ENCODE peak calls at places on chromosome 17, in seven cellular contexts. One of them, this sample, is unnamed.
A peak's percentile ranks its signal among the peaks of the same experiment; 100 is the strongest.

GRCh38 chr17:45977976-45978626 is 20.9 kb upstream of the STH start:
- DNase-seq in IMR-90: no peak
- DNase-seq in H9: no peak
- DNase-seq in mesendoderm: no peak
- DNase-seq in neuronal stem cell: no peak
- DNase-seq in H1: no peak
- DNase-seq in trophoblast cell: peak; percentile 95
- DNase-seq in this sample: no peak

GRCh38 chr17:57735707-57736106 is 9.4 kb downstream of the CCDC182 start:
- DNase-seq in IMR-90: no peak
- DNase-seq in H9: peak; percentile 77
- DNase-seq in mesendoderm: peak; percentile 60
- DNase-seq in neuronal stem cell: no peak
- DNase-seq in H1: no peak
- DNase-seq in trophoblast cell: no peak
- DNase-seq in this sample: no peak

GRCh38 chr17:15886804-15887203 is 58.1 kb upstream of the ADORA2B start:
- DNase-seq in IMR-90: no peak
- DNase-seq in H9: no peak
- DNase-seq in mesendoderm: no peak
- DNase-seq in neuronal stem cell: no peak
- DNase-seq in H1: no peak
- DNase-seq in trophoblast cell: no peak
- DNase-seq in this sample: no peak

GRCh38 chr17:7862692-7863437 is 5.1 kb downstream of the CYB5D1 start:
- DNase-seq in IMR-90: peak; percentile 54
- DNase-seq in H9: peak; percentile 72
- DNase-seq in mesendoderm: peak; percentile 78
- DNase-seq in neuronal stem cell: peak; percentile 71
- DNase-seq in H1: no peak
- DNase-seq in trophoblast cell: no peak
- DNase-seq in this sample: peak; percentile 67

GRCh38 chr17:27413792-27414191 is 42.5 kb upstream of the KSR1 start:
- DNase-seq in IMR-90: no peak
- DNase-seq in H9: no peak
- DNase-seq in mesendoderm: no peak
- DNase-seq in neuronal stem cell: no peak
- DNase-seq in H1: no peak
- DNase-seq in trophoblast cell: no peak
- DNase-seq in this sample: no peak

GRCh38 chr17:77884019-77884418 is 74.5 kb upstream of the TNRC6C start:
- DNase-seq in IMR-90: peak; percentile 5
- DNase-seq in H9: peak; percentile 75
- DNase-seq in mesendoderm: peak; percentile 61
- DNase-seq in neuronal stem cell: peak; percentile 61
- DNase-seq in H1: no peak
- DNase-seq in trophoblast cell: no peak
- DNase-seq in this sample: peak; percentile 26

GRCh38 chr17:79042421-79043190 is 18.6 kb downstream of the C1QTNF1 start:
- DNase-seq in IMR-90: peak; percentile 59
- DNase-seq in H9: peak; percentile 81
- DNase-seq in mesendoderm: peak; percentile 72
- DNase-seq in neuronal stem cell: no peak
- DNase-seq in H1: no peak
- DNase-seq in trophoblast cell: peak; percentile 35
- DNase-seq in this sample: no peak

GRCh38 chr17:21419299-21420239 is 43.4 kb downstream of the KCNJ12 start:
- DNase-seq in IMR-90: no peak
- DNase-seq in H9: peak; percentile 48
- DNase-seq in mesendoderm: peak; percentile 21
- DNase-seq in neuronal stem cell: no peak
- DNase-seq in H1: no peak
- DNase-seq in trophoblast cell: no peak
- DNase-seq in this sample: no peak

GRCh38 chr17:42088736-42089135 is 9.5 kb downstream of the ZNF385C start:
- DNase-seq in IMR-90: no peak
- DNase-seq in H9: no peak
- DNase-seq in mesendoderm: no peak
- DNase-seq in neuronal stem cell: no peak
- DNase-seq in H1: no peak
- DNase-seq in trophoblast cell: no peak
- DNase-seq in this sample: no peak

GRCh38 chr17:78774456-78774855 is 7.6 kb downstream of the CYTH1 start:
- DNase-seq in IMR-90: no peak
- DNase-seq in H9: no peak
- DNase-seq in mesendoderm: no peak
- DNase-seq in neuronal stem cell: no peak
- DNase-seq in H1: no peak
- DNase-seq in trophoblast cell: no peak
- DNase-seq in this sample: no peak

GRCh38 chr17:75288784-75289121 is 480 bp downstream of the SLC25A19 start:
- DNase-seq in IMR-90: no peak
- DNase-seq in H9: peak; percentile 67
- DNase-seq in mesendoderm: peak; percentile 57
- DNase-seq in neuronal stem cell: no peak
- DNase-seq in H1: no peak
- DNase-seq in trophoblast cell: no peak
- DNase-seq in this sample: no peak

GRCh38 chr17:43655702-43656275 is 5.9 kb downstream of the MEOX1 start:
- DNase-seq in IMR-90: no peak
- DNase-seq in H9: no peak
- DNase-seq in mesendoderm: no peak
- DNase-seq in neuronal stem cell: no peak
- DNase-seq in H1: no peak
- DNase-seq in trophoblast cell: no peak
- DNase-seq in this sample: no peak

GRCh38 chr17:8256691-8257090 is 7.6 kb downstream of the PFAS start:
- DNase-seq in IMR-90: no peak
- DNase-seq in H9: no peak
- DNase-seq in mesendoderm: no peak
- DNase-seq in neuronal stem cell: no peak
- DNase-seq in H1: no peak
- DNase-seq in trophoblast cell: no peak
- DNase-seq in this sample: no peak

GRCh38 chr17:1137465-1137894 is 42.3 kb downstream of the ABR start:
- DNase-seq in IMR-90: no peak
- DNase-seq in H9: no peak
- DNase-seq in mesendoderm: peak; percentile 41
- DNase-seq in neuronal stem cell: no peak
- DNase-seq in H1: no peak
- DNase-seq in trophoblast cell: peak; percentile 90
- DNase-seq in this sample: no peak

GRCh38 chr17:50618300-50618699 is 16.4 kb upstream of the ABCC3 start:
- DNase-seq in IMR-90: peak; percentile 21
- DNase-seq in H9: no peak
- DNase-seq in mesendoderm: no peak
- DNase-seq in neuronal stem cell: no peak
- DNase-seq in H1: no peak
- DNase-seq in trophoblast cell: no peak
- DNase-seq in this sample: no peak

GRCh38 chr17:78674595-78675315 is 97.6 kb upstream of the DNAH17 start:
- DNase-seq in IMR-90: no peak
- DNase-seq in H9: peak; percentile 70
- DNase-seq in mesendoderm: peak; percentile 65
- DNase-seq in neuronal stem cell: no peak
- DNase-seq in H1: no peak
- DNase-seq in trophoblast cell: no peak
- DNase-seq in this sample: no peak

GRCh38 chr17:371583-371982 is 19.0 kb upstream of the RPH3AL start:
- DNase-seq in IMR-90: no peak
- DNase-seq in H9: no peak
- DNase-seq in mesendoderm: no peak
- DNase-seq in neuronal stem cell: no peak
- DNase-seq in H1: no peak
- DNase-seq in trophoblast cell: no peak
- DNase-seq in this sample: no peak

GRCh38 chr17:43020789-43021738 is 1.1 kb downstream of the VAT1 start:
- DNase-seq in IMR-90: peak; percentile 50
- DNase-seq in H9: peak; percentile 82
- DNase-seq in mesendoderm: peak; percentile 93
- DNase-seq in neuronal stem cell: peak; percentile 39
- DNase-seq in H1: no peak
- DNase-seq in trophoblast cell: peak; percentile 38
- DNase-seq in this sample: peak; percentile 91

GRCh38 chr17:2964831-2965230 is 98.6 kb downstream of the OR1D5 start:
- DNase-seq in IMR-90: no peak
- DNase-seq in H9: peak; percentile 31
- DNase-seq in mesendoderm: peak; percentile 33
- DNase-seq in neuronal stem cell: no peak
- DNase-seq in H1: no peak
- DNase-seq in trophoblast cell: peak; percentile 28
- DNase-seq in this sample: no peak

GRCh38 chr17:75693500-75694481 is 26.7 kb downstream of the SAP30BP start:
- DNase-seq in IMR-90: peak; percentile 56
- DNase-seq in H9: peak; percentile 79
- DNase-seq in mesendoderm: peak; percentile 79
- DNase-seq in neuronal stem cell: peak; percentile 33
- DNase-seq in H1: no peak
- DNase-seq in trophoblast cell: no peak
- DNase-seq in this sample: peak; percentile 88

GRCh38 chr17:5874486-5874885 is 195.7 kb upstream of the WSCD1 start:
- DNase-seq in IMR-90: no peak
- DNase-seq in H9: peak; percentile 18
- DNase-seq in mesendoderm: no peak
- DNase-seq in neuronal stem cell: no peak
- DNase-seq in H1: no peak
- DNase-seq in trophoblast cell: no peak
- DNase-seq in this sample: peak; percentile 11

GRCh38 chr17:60817187-60817586 is 139.5 kb downstream of the BCAS3 start:
- DNase-seq in IMR-90: peak; percentile 94
- DNase-seq in H9: no peak
- DNase-seq in mesendoderm: no peak
- DNase-seq in neuronal stem cell: no peak
- DNase-seq in H1: no peak
- DNase-seq in trophoblast cell: no peak
- DNase-seq in this sample: peak; percentile 91

GRCh38 chr17:38891441-38891840 is 21.6 kb downstream of the LASP1 start:
- DNase-seq in IMR-90: no peak
- DNase-seq in H9: no peak
- DNase-seq in mesendoderm: no peak
- DNase-seq in neuronal stem cell: no peak
- DNase-seq in H1: no peak
- DNase-seq in trophoblast cell: no peak
- DNase-seq in this sample: no peak
- H3K4me2 ChIP-seq in IMR-90: no peak overlapping the region
- H3K4me2 ChIP-seq in H9: no peak overlapping the region
- H3K4me2 ChIP-seq in mesendoderm: no peak overlapping the region
- H3K4me2 ChIP-seq in neuronal stem cell: no peak overlapping the region
- H3K4me2 ChIP-seq in H1: no peak overlapping the region
- H3K4me2 ChIP-seq in trophoblast cell: no peak overlapping the region
- H3K4me2 ChIP-seq in this sample: no peak overlapping the region

DNA sequence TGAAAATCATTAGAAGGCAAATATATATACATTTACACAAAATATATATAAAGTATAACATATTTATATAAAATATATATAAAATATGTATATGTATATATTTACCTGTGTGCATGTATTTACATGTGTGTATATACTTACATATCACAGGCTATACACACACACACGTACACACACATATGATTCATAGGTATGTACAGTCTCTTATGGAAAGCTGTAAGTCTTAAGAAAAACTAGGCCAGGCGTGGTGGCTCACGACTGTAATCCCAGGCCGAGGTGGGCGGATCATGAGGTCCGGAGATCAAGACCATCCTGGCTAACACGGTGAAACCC is 14.7 kb downstream of the TOM1L2 start:
- DNase-seq in IMR-90: no peak
- DNase-seq in H9: no peak
- DNase-seq in mesendoderm: no peak
- DNase-seq in neuronal stem cell: no peak
- DNase-seq in H1: no peak
- DNase-seq in trophoblast cell: no peak
- DNase-seq in this sample: no peak
- H3K23ac ChIP-seq in IMR-90: no peak overlapping the region
- H3K23ac ChIP-seq in H9: no peak overlapping the region
- H3K23ac ChIP-seq in mesendoderm: no peak overlapping the region
- H3K23ac ChIP-seq in neuronal stem cell: no peak overlapping the region
- H3K23ac ChIP-seq in H1: no peak overlapping the region
- H3K23ac ChIP-seq in trophoblast cell: no peak overlapping the region
- H3K23ac ChIP-seq in this sample: no peak overlapping the region

DNA sequence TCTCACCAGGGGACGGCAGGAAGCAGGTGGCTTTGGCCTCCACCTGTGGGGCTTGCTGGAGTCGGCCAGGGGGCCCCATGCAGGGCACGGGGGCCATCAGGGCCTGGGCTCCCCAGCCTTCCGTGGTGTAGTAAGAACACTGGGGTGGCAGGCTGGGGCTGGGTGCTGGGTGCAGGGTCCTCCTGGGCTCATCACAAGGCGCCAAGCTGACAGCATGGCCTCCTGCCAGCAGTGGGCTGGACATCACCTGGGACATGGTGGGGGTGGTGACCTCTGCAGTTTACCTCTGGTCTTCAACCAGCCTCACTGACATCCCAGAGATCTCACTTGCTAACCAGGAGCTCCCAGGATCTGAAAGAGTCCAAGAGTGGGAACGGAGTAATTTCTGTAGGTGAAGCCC is 5.3 kb downstream of the TNS4 start:
- DNase-seq in IMR-90: no peak
- DNase-seq in H9: no peak
- DNase-seq in mesendoderm: no peak
- DNase-seq in neuronal stem cell: no peak
- DNase-seq in H1: no peak
- DNase-seq in trophoblast cell: no peak
- DNase-seq in this sample: no peak
- H2BK120ac ChIP-seq in IMR-90: peak overlapping the region; percentile 19
- H2BK120ac ChIP-seq in H9: no peak overlapping the region
- H2BK120ac ChIP-seq in mesendoderm: no peak overlapping the region
- H2BK120ac ChIP-seq in neuronal stem cell: no peak overlapping the region
- H2BK120ac ChIP-seq in H1: no peak overlapping the region
- H2BK120ac ChIP-seq in trophoblast cell: no peak overlapping the region
- H2BK120ac ChIP-seq in this sample: no peak overlapping the region

DNA sequence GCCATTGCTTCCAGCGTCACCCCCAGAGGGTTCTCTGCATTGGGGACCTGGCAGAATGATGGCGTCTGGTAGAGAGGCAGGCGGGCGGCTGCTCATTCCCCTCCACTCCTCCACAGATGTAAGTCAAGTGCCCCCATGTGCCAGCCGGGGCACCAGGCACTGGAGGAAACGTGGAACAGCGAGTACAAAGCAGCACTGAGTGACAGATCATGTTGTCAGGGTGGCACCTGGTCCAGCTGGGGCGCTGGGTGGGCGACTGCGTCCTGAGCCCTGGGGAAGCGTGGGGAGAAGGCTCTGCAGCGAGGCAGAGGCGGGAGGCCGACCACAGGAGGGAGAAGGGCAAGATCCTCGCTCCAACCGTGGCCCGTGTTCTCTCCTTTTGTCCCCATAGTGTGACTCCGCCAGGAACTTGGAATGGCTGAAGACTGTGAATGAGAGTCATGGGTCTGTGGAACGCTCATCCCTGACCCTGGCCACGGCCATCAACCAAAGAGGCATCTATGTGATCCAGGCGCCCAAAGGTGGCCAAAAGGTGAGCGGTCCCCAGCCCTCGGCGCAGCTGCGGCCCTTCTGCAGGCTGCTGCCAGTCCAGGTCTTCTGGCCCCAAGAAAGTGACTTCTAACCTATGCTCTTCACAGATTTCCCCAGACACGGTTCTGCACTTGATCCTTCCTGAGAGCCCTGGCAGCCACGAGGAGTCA is 76.7 kb downstream of the RNF213 start:
- DNase-seq in IMR-90: no peak
- DNase-seq in H9: no peak
- DNase-seq in mesendoderm: no peak
- DNase-seq in neuronal stem cell: no peak
- DNase-seq in H1: no peak
- DNase-seq in trophoblast cell: no peak
- DNase-seq in this sample: no peak
- H3K4me2 ChIP-seq in IMR-90: no peak overlapping the region
- H3K4me2 ChIP-seq in H9: no peak overlapping the region
- H3K4me2 ChIP-seq in mesendoderm: no peak overlapping the region
- H3K4me2 ChIP-seq in neuronal stem cell: no peak overlapping the region
- H3K4me2 ChIP-seq in H1: no peak overlapping the region
- H3K4me2 ChIP-seq in trophoblast cell: no peak overlapping the region
- H3K4me2 ChIP-seq in this sample: no peak overlapping the region

GRCh38 chr17:66214893-66215528 is 14.2 kb downstream of the APOH start:
- DNase-seq in IMR-90: no peak
- DNase-seq in H9: no peak
- DNase-seq in mesendoderm: no peak
- DNase-seq in neuronal stem cell: no peak
- DNase-seq in H1: no peak
- DNase-seq in trophoblast cell: no peak
- DNase-seq in this sample: no peak
- H3K23ac ChIP-seq in IMR-90: no peak overlapping the region
- H3K23ac ChIP-seq in H9: no peak overlapping the region
- H3K23ac ChIP-seq in mesendoderm: no peak overlapping the region
- H3K23ac ChIP-seq in neuronal stem cell: no peak overlapping the region
- H3K23ac ChIP-seq in H1: no peak overlapping the region
- H3K23ac ChIP-seq in trophoblast cell: no peak overlapping the region
- H3K23ac ChIP-seq in this sample: no peak overlapping the region

This sample was measured in mesenchymal stem cell.